ENCODE peak calls at places on chromosome 22, in ten cellular contexts. Y, F, O, N, X, G, S, T, L and V are unnamed samples.

GRCh38 chr22:41028841-41029240 is 63.6 kb upstream of the EP300 start:
- DNase-seq in Y (peak; percentile 94), F (no peak), O (no peak), N (no peak), X (no peak), G (no peak), S (peak; percentile 55), T (no peak), L (no peak), V (peak; percentile 92)

GRCh38 chr22:50292643-50293440 is 14.6 kb downstream of the PLXNB2 start:
- DNase-seq in Y (no peak), F (no peak), O (no peak), N (no peak), X (no peak), G (no peak), S (peak; percentile 34), T (no peak), L (no peak), V (no peak)

GRCh38 chr22:35102663-35103062 is 36.7 kb downstream of the ISX start:
- DNase-seq in Y (no peak), F (no peak), O (no peak), N (peak; percentile 12), X (no peak), G (no peak), S (peak; percentile 48), T (peak; percentile 35), L (no peak), V (peak; percentile 38)

GRCh38 chr22:22229683-22230420 is 14.7 kb upstream of the VPREB1 start:
- DNase-seq in Y (no peak), F (no peak), O (no peak), N (peak; percentile 35), X (no peak), G (no peak), S (no peak), T (no peak), L (no peak), V (no peak)

GRCh38 chr22:48258108-48258705 is 1495.8 kb downstream of the TBC1D22A start:
- DNase-seq in Y (no peak), F (no peak), O (no peak), N (no peak), X (no peak), G (no peak), S (no peak), T (no peak), L (no peak), V (no peak)

GRCh38 chr22:39352301-39352867 is 2.6 kb downstream of the SYNGR1 start:
- DNase-seq in Y (no peak), F (no peak), O (no peak), N (peak; percentile 62), X (no peak), G (no peak), S (no peak), T (no peak), L (no peak), V (no peak)

GRCh38 chr22:32444068-32444467 is 20.2 kb downstream of the BPIFC start:
- DNase-seq in Y (peak; percentile 2), F (no peak), O (peak; percentile 14), N (peak; percentile 76), X (no peak), G (no peak), S (peak; percentile 7), T (no peak), L (no peak), V (peak; percentile 4)

GRCh38 chr22:36331306-36331911 is 56.4 kb downstream of the MYH9 start:
- DNase-seq in Y (peak; percentile 98), F (no peak), O (peak; percentile 82), N (peak; percentile 41), X (peak; percentile 81), G (no peak), S (peak; percentile 86), T (peak; percentile 79), L (peak; percentile 45), V (peak; percentile 94)

GRCh38 chr22:50297510-50298265 is 9.8 kb downstream of the PLXNB2 start:
- DNase-seq in Y (no peak), F (no peak), O (no peak), N (no peak), X (no peak), G (no peak), S (no peak), T (no peak), L (no peak), V (no peak)

GRCh38 chr22:40757071-40757470 is 62.1 kb downstream of the SLC25A17 start:
- DNase-seq in Y (peak; percentile 51), F (no peak), O (no peak), N (peak; percentile 55), X (no peak), G (no peak), S (no peak), T (no peak), L (no peak), V (no peak)

GRCh38 chr22:20957691-20958440 is 9.2 kb upstream of the AIFM3 start:
- DNase-seq in Y (no peak), F (no peak), O (no peak), N (peak; percentile 77), X (no peak), G (no peak), S (no peak), T (peak; percentile 54), L (no peak), V (no peak)

GRCh38 chr22:37617431-37617830 is 8.8 kb downstream of the GGA1 start:
- DNase-seq in Y (no peak), F (no peak), O (no peak), N (no peak), X (no peak), G (no peak), S (no peak), T (no peak), L (no peak), V (no peak)

GRCh38 chr22:19869497-19870152 is 15.0 kb upstream of the GNB1L start:
- DNase-seq in Y (no peak), F (no peak), O (no peak), N (no peak), X (no peak), G (no peak), S (no peak), T (no peak), L (no peak), V (no peak)

GRCh38 chr22:37636186-37636948 is 3.1 kb upstream of the SH3BP1 start:
- DNase-seq in Y (peak; percentile 25), F (no peak), O (peak; percentile 26), N (no peak), X (no peak), G (no peak), S (no peak), T (no peak), L (no peak), V (peak; percentile 97)

GRCh38 chr22:38069372-38070249 is 12.4 kb downstream of the PICK1 start:
- DNase-seq in Y (peak; percentile 29), F (no peak), O (no peak), N (no peak), X (no peak), G (no peak), S (no peak), T (no peak), L (peak; percentile 56), V (peak; percentile 51)

GRCh38 chr22:30843245-30843644 is 125.3 kb downstream of the MORC2 start:
- DNase-seq in Y (no peak), F (no peak), O (no peak), N (no peak), X (no peak), G (no peak), S (no peak), T (no peak), L (no peak), V (peak; percentile 88)

GRCh38 chr22:39617761-39618757 is 47.5 kb downstream of the CACNA1I start:
- DNase-seq in Y (no peak), F (no peak), O (no peak), N (peak; percentile 71), X (no peak), G (no peak), S (no peak), T (no peak), L (no peak), V (no peak)

GRCh38 chr22:44648085-44648820 is 53.8 kb upstream of the PRR5 start:
- DNase-seq in Y (no peak), F (no peak), O (no peak), N (no peak), X (no peak), G (no peak), S (no peak), T (no peak), L (no peak), V (peak; percentile 22)

GRCh38 chr22:23708270-23708669 is 17.5 kb downstream of the RGL4 start:
- DNase-seq in Y (no peak), F (no peak), O (no peak), N (no peak), X (no peak), G (no peak), S (no peak), T (no peak), L (no peak), V (no peak)